ENCODE peak calls at places on chromosomes 3 and 15, in five cellular contexts. H, Q, Y, P and F are unnamed samples.

GRCh38 chr15:32824777-32825176 is 107.0 kb downstream of the GREM1 start:
- DNase-seq in P (no peak), Y (no peak), Q (no peak), H (no peak), F (no peak)

GRCh38 chr3:178849220-178849910 is 222.2 kb downstream of the ZMAT3 start:
- DNase-seq in Q (no peak), P (no peak), H (no peak), Y (no peak), F (no peak)

GRCh38 chr3:9779721-9780450 is 10.1 kb upstream of the CAMK1 start:
- DNase-seq in Y (peak), Q (no peak), H (peak), P (no peak), F (peak)

GRCh38 chr15:42056934-42057743 is 36.3 kb upstream of the PLA2G4E start:
- DNase-seq in P (peak), Y (peak), H (peak), Q (peak), F (peak)

GRCh38 chr15:93656041-93656440 is 567.0 kb upstream of the RGMA start:
- DNase-seq in Y (no peak), P (no peak), H (no peak), Q (no peak), F (no peak)

GRCh38 chr3:43199645-43200036 is 86.7 kb upstream of the SNRK start:
- DNase-seq in H (no peak), Y (no peak), P (no peak), Q (no peak), F (no peak)

GRCh38 chr15:79987569-79987955 is 16.6 kb upstream of the BCL2A1 start:
- DNase-seq in P (no peak), Y (no peak), H (no peak), Q (no peak), F (no peak)

GRCh38 chr3:81891056-81891455 is 129.6 kb upstream of the GBE1 start:
- DNase-seq in P (no peak), Y (no peak), Q (no peak), H (no peak), F (no peak)

GRCh38 chr3:38585791-38586420 is 63.6 kb downstream of the SCN5A start:
- DNase-seq in Q (peak), H (no peak), Y (peak), P (no peak), F (peak)

GRCh38 chr15:71170163-71170562 is 54.9 kb downstream of the THSD4 start:
- DNase-seq in Q (no peak), H (no peak), Y (no peak), P (no peak), F (no peak)

GRCh38 chr15:80595391-80595790 is 99.7 kb upstream of the ABHD17C start:
- DNase-seq in Y (no peak), H (no peak), Q (peak), P (no peak), F (no peak)

GRCh38 chr3:15277861-15278260 is 54.5 kb downstream of the SH3BP5 start:
- DNase-seq in H (no peak), P (no peak), Q (no peak), Y (no peak), F (peak)

GRCh38 chr3:154132777-154133375 is 11.7 kb downstream of the ARHGEF26 start:
- DNase-seq in P (no peak), Y (no peak), Q (no peak), H (no peak), F (no peak)

GRCh38 chr15:76108021-76108723 is 48.4 kb downstream of the TMEM266 start:
- DNase-seq in Y (no peak), Q (peak), P (no peak), H (no peak), F (peak)

GRCh38 chr15:31740203-31740602 is 290.1 kb upstream of the CHRNA7 start:
- DNase-seq in Q (peak), P (peak), Y (no peak), H (no peak), F (no peak)